ENCODE peak calls at places on chromosomes 5 and 9, in ten cellular contexts. One of them, this sample, is unnamed.

GRCh38 chr9:4508907-4509589 is 18.8 kb downstream of the SLC1A1 start:
- DNase-seq in A172: no peak
- DNase-seq in BJ: peak
- DNase-seq in neuronal stem cell: no peak
- DNase-seq in choroid plexus epithelial cell: peak
- DNase-seq in myocyte: peak
- DNase-seq in GM19239: no peak
- DNase-seq in cerebellar cortex: no peak
- DNase-seq in stimulated activated CD4-positive, alpha-beta T cell treated with anti-CD3 and anti-CD28 coated beads, Interleukin-4, amount 100 ng/mL, for 1 hour: no peak
- DNase-seq in left cardiac atrium: no peak
- DNase-seq in this sample: no peak

GRCh38 chr5:60007724-60008123 is 114.2 kb upstream of the PDE4D start:
- DNase-seq in choroid plexus epithelial cell: no peak
- DNase-seq in myocyte: no peak
- DNase-seq in BJ: no peak
- DNase-seq in neuronal stem cell: no peak
- DNase-seq in cerebellar cortex: no peak
- DNase-seq in A172: no peak
- DNase-seq in GM19239: no peak
- DNase-seq in left cardiac atrium: no peak
- DNase-seq in stimulated activated CD4-positive, alpha-beta T cell treated with anti-CD3 and anti-CD28 coated beads, Interleukin-4, amount 100 ng/mL, for 1 hour: no peak
- DNase-seq in this sample: no peak

GRCh38 chr5:33049845-33050244 is 338.7 kb downstream of the NPR3 start:
- DNase-seq in stimulated activated CD4-positive, alpha-beta T cell treated with anti-CD3 and anti-CD28 coated beads, Interleukin-4, amount 100 ng/mL, for 1 hour: no peak
- DNase-seq in BJ: peak
- DNase-seq in choroid plexus epithelial cell: peak
- DNase-seq in A172: peak
- DNase-seq in GM19239: no peak
- DNase-seq in left cardiac atrium: no peak
- DNase-seq in cerebellar cortex: no peak
- DNase-seq in myocyte: peak
- DNase-seq in neuronal stem cell: no peak
- DNase-seq in this sample: no peak

GRCh38 chr9:105138306-105138801 is 106.1 kb upstream of the SLC44A1 start:
- DNase-seq in GM19239: no peak
- DNase-seq in choroid plexus epithelial cell: peak
- DNase-seq in left cardiac atrium: no peak
- DNase-seq in A172: no peak
- DNase-seq in neuronal stem cell: no peak
- DNase-seq in stimulated activated CD4-positive, alpha-beta T cell treated with anti-CD3 and anti-CD28 coated beads, Interleukin-4, amount 100 ng/mL, for 1 hour: no peak
- DNase-seq in myocyte: peak
- DNase-seq in cerebellar cortex: no peak
- DNase-seq in BJ: no peak
- DNase-seq in this sample: peak

GRCh38 chr9:20683351-20684034 is 566 bp upstream of the FOCAD start:
- DNase-seq in GM19239: peak
- DNase-seq in A172: peak
- DNase-seq in stimulated activated CD4-positive, alpha-beta T cell treated with anti-CD3 and anti-CD28 coated beads, Interleukin-4, amount 100 ng/mL, for 1 hour: peak
- DNase-seq in cerebellar cortex: no peak
- DNase-seq in myocyte: peak
- DNase-seq in left cardiac atrium: peak
- DNase-seq in choroid plexus epithelial cell: peak
- DNase-seq in BJ: peak
- DNase-seq in neuronal stem cell: no peak
- DNase-seq in this sample: no peak

GRCh38 chr5:68740204-68740910 is 353.5 kb upstream of the SLC30A5 start:
- DNase-seq in GM19239: peak
- DNase-seq in stimulated activated CD4-positive, alpha-beta T cell treated with anti-CD3 and anti-CD28 coated beads, Interleukin-4, amount 100 ng/mL, for 1 hour: no peak
- DNase-seq in cerebellar cortex: no peak
- DNase-seq in neuronal stem cell: no peak
- DNase-seq in myocyte: peak
- DNase-seq in choroid plexus epithelial cell: no peak
- DNase-seq in BJ: no peak
- DNase-seq in A172: no peak
- DNase-seq in left cardiac atrium: no peak
- DNase-seq in this sample: no peak

GRCh38 chr9:35842795-35843194 is 13.8 kb downstream of the TMEM8B start:
- DNase-seq in A172: no peak
- DNase-seq in GM19239: peak
- DNase-seq in cerebellar cortex: no peak
- DNase-seq in left cardiac atrium: no peak
- DNase-seq in choroid plexus epithelial cell: no peak
- DNase-seq in neuronal stem cell: no peak
- DNase-seq in stimulated activated CD4-positive, alpha-beta T cell treated with anti-CD3 and anti-CD28 coated beads, Interleukin-4, amount 100 ng/mL, for 1 hour: no peak
- DNase-seq in BJ: no peak
- DNase-seq in myocyte: no peak
- DNase-seq in this sample: no peak

GRCh38 chr5:142181096-142181495 is 72.5 kb downstream of the NDFIP1 start:
- DNase-seq in choroid plexus epithelial cell: no peak
- DNase-seq in stimulated activated CD4-positive, alpha-beta T cell treated with anti-CD3 and anti-CD28 coated beads, Interleukin-4, amount 100 ng/mL, for 1 hour: no peak
- DNase-seq in myocyte: no peak
- DNase-seq in GM19239: no peak
- DNase-seq in A172: no peak
- DNase-seq in left cardiac atrium: no peak
- DNase-seq in neuronal stem cell: no peak
- DNase-seq in cerebellar cortex: no peak
- DNase-seq in BJ: no peak
- DNase-seq in this sample: no peak